ENCODE peak calls at places on chromosome 10, in seven cellular contexts. E is Caki2; H is frontal cortex; K is choroid plexus epithelial cell; J is stimulated activated naive B cell treated with anti-CD40 and anti-IgM and Interleukin-4, amounts not matched to agents 10 μg/mL and 1 μg/mL and 100 μg/mL, for 72 hours; Q is CD8-positive, alpha-beta memory T cell; U is NCI-H1105 treated with DMSO at 0.1 percent for 48 hours. L is an unnamed sample.

GRCh38 chr10:77625379-77625778 is 12.2 kb downstream of the KCNMA1 start:
- DNase-seq in E (no peak), H (no peak), K (no peak), J (no peak), Q (no peak), U (no peak), L (no peak)

GRCh38 chr10:49377256-49377655 is 18.6 kb downstream of the DRGX start:
- DNase-seq in E (no peak), H (no peak), K (no peak), J (no peak), Q (no peak), U (no peak), L (no peak)

GRCh38 chr10:26621889-26622681 is 75.4 kb upstream of the PDSS1 start:
- DNase-seq in E (no peak), H (no peak), K (peak; percentile 2), J (peak; percentile 29), Q (no peak), U (no peak), L (no peak)

GRCh38 chr10:22341190-22341935 is 3.9 kb upstream of the SPAG6 start:
- DNase-seq in E (peak; percentile 69), H (no peak), K (peak; percentile 26), J (no peak), Q (no peak), U (no peak), L (no peak)

GRCh38 chr10:20855398-20856038 is 41.6 kb downstream of the NEBL start:
- DNase-seq in E (no peak), H (no peak), K (peak; percentile 72), J (no peak), Q (no peak), U (peak; percentile 29), L (no peak)

GRCh38 chr10:71780722-71781121 is 7.4 kb upstream of the VSIR start:
- DNase-seq in E (no peak), H (no peak), K (no peak), J (no peak), Q (no peak), U (no peak), L (no peak)

GRCh38 chr10:33157108-33157507 is 177.4 kb downstream of the NRP1 start:
- DNase-seq in E (no peak), H (no peak), K (peak; percentile 74), J (no peak), Q (no peak), U (no peak), L (no peak)

GRCh38 chr10:6407034-6407721 is 172.9 kb downstream of the PRKCQ start:
- DNase-seq in E (no peak), H (no peak), K (no peak), J (no peak), Q (no peak), U (no peak), L (no peak)

GRCh38 chr10:108735380-108735779 is 1187.9 kb downstream of the XPNPEP1 start:
- DNase-seq in E (peak; percentile 52), H (no peak), K (peak; percentile 84), J (no peak), Q (no peak), U (no peak), L (no peak)

GRCh38 chr10:34491666-34492065 is 323.4 kb downstream of the PARD3 start:
- DNase-seq in E (no peak), H (peak; percentile 13), K (peak; percentile 16), J (no peak), Q (no peak), U (peak; percentile 40), L (no peak)

GRCh38 chr10:50332108-50332846 is 81.0 kb upstream of the ASAH2 start:
- DNase-seq in E (no peak), H (no peak), K (no peak), J (no peak), Q (no peak), U (no peak), L (no peak)

GRCh38 chr10:20276127-20276979 is 460.1 kb downstream of the PLXDC2 start:
- DNase-seq in E (no peak), H (no peak), K (peak; percentile 3), J (no peak), Q (no peak), U (peak; percentile 10), L (peak; percentile 57)

GRCh38 chr10:124728071-124728829 is 15.9 kb downstream of the FAM53B start:
- DNase-seq in E (no peak), H (peak; percentile 50), K (peak; percentile 71), J (peak; percentile 59), Q (no peak), U (no peak), L (no peak)

GRCh38 chr10:46311501-46311951 is 24.7 kb downstream of the ANTXRL start:
- DNase-seq in E (no peak), H (no peak), K (no peak), J (no peak), Q (no peak), U (no peak), L (no peak)

GRCh38 chr10:58697691-58698090 is 185.0 kb downstream of the BICC1 start:
- DNase-seq in E (no peak), H (no peak), K (peak; percentile 46), J (no peak), Q (no peak), U (no peak), L (no peak)

GRCh38 chr10:113111900-113112853 is 162.1 kb downstream of the TCF7L2 start:
- DNase-seq in E (no peak), H (no peak), K (peak; percentile 49), J (no peak), Q (no peak), U (no peak), L (peak; percentile 50)

GRCh38 chr10:132882069-132882468 is 60.3 kb downstream of the CFAP46 start:
- DNase-seq in E (no peak), H (no peak), K (no peak), J (no peak), Q (no peak), U (no peak), L (no peak)

GRCh38 chr10:86391236-86391840 is 24.7 kb upstream of the GRID1 start:
- DNase-seq in E (no peak), H (no peak), K (no peak), J (no peak), Q (no peak), U (no peak), L (no peak)

GRCh38 chr10:26430641-26431163 is 7.4 kb upstream of the APBB1IP start:
- DNase-seq in E (peak; percentile 30), H (no peak), K (no peak), J (peak; percentile 31), Q (no peak), U (no peak), L (no peak)

GRCh38 chr10:11874568-11875182 is 51.5 kb downstream of the PROSER2 start:
- DNase-seq in E (peak; percentile 74), H (peak; percentile 61), K (peak; percentile 64), J (peak; percentile 59), Q (no peak), U (no peak), L (no peak)

GRCh38 chr10:62916157-62916603 is 100.0 kb upstream of the EGR2 start:
- DNase-seq in E (peak; percentile 58), H (no peak), K (peak; percentile 33), J (no peak), Q (no peak), U (no peak), L (no peak)

GRCh38 chr10:104309980-104310978 is 28.0 kb downstream of the ITPRIP start:
- DNase-seq in E (peak; percentile 33), H (no peak), K (peak; percentile 84), J (no peak), Q (no peak), U (no peak), L (no peak)

GRCh38 chr10:14671383-14671782 is 103.3 kb downstream of the FAM107B start:
- DNase-seq in E (no peak), H (no peak), K (no peak), J (no peak), Q (no peak), U (no peak), L (no peak)

GRCh38 chr10:132891994-132892393 is 50.4 kb downstream of the CFAP46 start:
- DNase-seq in E (no peak), H (no peak), K (no peak), J (no peak), Q (no peak), U (no peak), L (no peak)

GRCh38 chr10:29590598-29591415 is 44.0 kb downstream of the SVIL start:
- DNase-seq in E (peak; percentile 69), H (peak; percentile 50), K (peak; percentile 82), J (no peak), Q (no peak), U (peak; percentile 39), L (no peak)

GRCh38 chr10:96532523-96532922 is 18.8 kb upstream of the TLL2 start:
- DNase-seq in E (no peak), H (no peak), K (peak; percentile 48), J (no peak), Q (no peak), U (no peak), L (no peak)

GRCh38 chr10:54363390-54363789 is 437.6 kb downstream of the PCDH15 start:
- DNase-seq in E (no peak), H (no peak), K (no peak), J (no peak), Q (no peak), U (no peak), L (no peak)

GRCh38 chr10:79071535-79071923 is 2.8 kb downstream of the ZMIZ1 start:
- DNase-seq in E (no peak), H (no peak), K (no peak), J (no peak), Q (no peak), U (no peak), L (no peak)

GRCh38 chr10:49617281-49618020 is 3.6 kb downstream of the CHAT start:
- DNase-seq in E (no peak), H (no peak), K (no peak), J (no peak), Q (no peak), U (no peak), L (no peak)

GRCh38 chr10:124266468-124267230 is 152.1 kb downstream of the OAT start:
- DNase-seq in E (no peak), H (no peak), K (peak; percentile 12), J (no peak), Q (no peak), U (no peak), L (no peak)

GRCh38 chr10:46998595-46998994 is 87.4 kb downstream of the PTPN20 start:
- DNase-seq in E (no peak), H (no peak), K (no peak), J (no peak), Q (no peak), U (no peak), L (no peak)

GRCh38 chr10:103822795-103823194 is 32.6 kb downstream of the SH3PXD2A start:
- DNase-seq in E (no peak), H (no peak), K (no peak), J (no peak), Q (no peak), U (no peak), L (no peak)

GRCh38 chr10:132389631-132390454 is 7.2 kb upstream of the PWWP2B start:
- DNase-seq in E (no peak), H (no peak), K (no peak), J (no peak), Q (no peak), U (no peak), L (peak; percentile 57)

GRCh38 chr10:110151467-110151866 is 55.9 kb upstream of the MXI1 start:
- DNase-seq in E (peak; percentile 14), H (no peak), K (no peak), J (no peak), Q (no peak), U (peak; percentile 76), L (peak; percentile 83)

GRCh38 chr10:23694446-23694920 is 255.6 kb downstream of the OTUD1 start:
- DNase-seq in E (no peak), H (peak; percentile 35), K (no peak), J (no peak), Q (no peak), U (peak; percentile 1), L (no peak)

GRCh38 chr10:27857616-27858015 is 112.0 kb upstream of the MKX start:
- DNase-seq in E (no peak), H (no peak), K (no peak), J (no peak), Q (no peak), U (peak; percentile 62), L (peak; percentile 27)

GRCh38 chr10:77165445-77166316 is 471.9 kb downstream of the KCNMA1 start:
- DNase-seq in E (peak; percentile 53), H (no peak), K (peak; percentile 75), J (peak; percentile 29), Q (no peak), U (peak; percentile 57), L (peak; percentile 76)

L was measured in DMS153.